ENCODE peak calls at places on chromosomes 4 and X, in seven cellular contexts. One of them, this sample, is unnamed.

GRCh38 chr4:54929459-54929858 is 195.9 kb downstream of the KDR start:
- DNase-seq in EH: no peak
- DNase-seq in CD8-positive, alpha-beta memory T cell: no peak
- DNase-seq in IMR-90: no peak
- DNase-seq in SJSA1: no peak
- DNase-seq in AG04450: no peak
- DNase-seq in lower lobe of right lung: no peak
- DNase-seq in this sample: no peak

GRCh38 chr4:40152642-40153041 is 44.2 kb upstream of the RHOH start:
- DNase-seq in lower lobe of right lung: no peak
- DNase-seq in EH: no peak
- DNase-seq in SJSA1: no peak
- DNase-seq in IMR-90: no peak
- DNase-seq in AG04450: no peak
- DNase-seq in CD8-positive, alpha-beta memory T cell: peak
- DNase-seq in this sample: no peak

GRCh38 chr4:26490111-26490979 is at the start of gene CCKAR:
- DNase-seq in AG04450: no peak
- DNase-seq in SJSA1: no peak
- DNase-seq in CD8-positive, alpha-beta memory T cell: no peak
- DNase-seq in EH: peak
- DNase-seq in IMR-90: no peak
- DNase-seq in lower lobe of right lung: no peak
- DNase-seq in this sample: no peak

GRCh38 chr4:7661846-7662506 is 227.2 kb upstream of the PSAPL1 start:
- DNase-seq in AG04450: no peak
- DNase-seq in EH: no peak
- DNase-seq in lower lobe of right lung: no peak
- DNase-seq in CD8-positive, alpha-beta memory T cell: no peak
- DNase-seq in IMR-90: no peak
- DNase-seq in SJSA1: no peak
- DNase-seq in this sample: no peak

GRCh38 chr4:7960017-7960789 is 20.5 kb upstream of the AFAP1 start:
- DNase-seq in lower lobe of right lung: no peak
- DNase-seq in AG04450: no peak
- DNase-seq in IMR-90: no peak
- DNase-seq in EH: no peak
- DNase-seq in CD8-positive, alpha-beta memory T cell: no peak
- DNase-seq in SJSA1: no peak
- DNase-seq in this sample: no peak

GRCh38 chr4:168388890-168389289 is 70.3 kb upstream of the DDX60 start:
- DNase-seq in lower lobe of right lung: no peak
- DNase-seq in EH: peak
- DNase-seq in CD8-positive, alpha-beta memory T cell: no peak
- DNase-seq in SJSA1: peak
- DNase-seq in IMR-90: peak
- DNase-seq in AG04450: no peak
- DNase-seq in this sample: no peak

GRCh38 chr4:7059673-7060072 is 8.2 kb downstream of the GRPEL1 start:
- DNase-seq in CD8-positive, alpha-beta memory T cell: no peak
- DNase-seq in lower lobe of right lung: no peak
- DNase-seq in EH: no peak
- DNase-seq in AG04450: no peak
- DNase-seq in SJSA1: no peak
- DNase-seq in IMR-90: no peak
- DNase-seq in this sample: no peak

GRCh38 chr4:106690487-106690886 is 321.9 kb upstream of the GIMD1 start:
- DNase-seq in AG04450: no peak
- DNase-seq in CD8-positive, alpha-beta memory T cell: no peak
- DNase-seq in lower lobe of right lung: no peak
- DNase-seq in IMR-90: peak
- DNase-seq in EH: peak
- DNase-seq in SJSA1: no peak
- DNase-seq in this sample: no peak

GRCh38 chr4:81635747-81636146 is 164.0 kb upstream of the RASGEF1B start:
- DNase-seq in CD8-positive, alpha-beta memory T cell: no peak
- DNase-seq in IMR-90: no peak
- DNase-seq in EH: no peak
- DNase-seq in AG04450: no peak
- DNase-seq in lower lobe of right lung: peak
- DNase-seq in SJSA1: no peak
- DNase-seq in this sample: no peak

GRCh38 chr4:139123910-139124309 is 53.1 kb downstream of the ELF2 start:
- DNase-seq in IMR-90: no peak
- DNase-seq in SJSA1: no peak
- DNase-seq in CD8-positive, alpha-beta memory T cell: no peak
- DNase-seq in EH: no peak
- DNase-seq in AG04450: no peak
- DNase-seq in lower lobe of right lung: no peak
- DNase-seq in this sample: no peak

GRCh38 chr4:175435437-175435836 is 376.6 kb downstream of the GPM6A start:
- DNase-seq in SJSA1: no peak
- DNase-seq in CD8-positive, alpha-beta memory T cell: no peak
- DNase-seq in lower lobe of right lung: no peak
- DNase-seq in IMR-90: peak
- DNase-seq in EH: no peak
- DNase-seq in AG04450: no peak
- DNase-seq in this sample: no peak

GRCh38 chrX:74534569-74535038 is 79.8 kb downstream of the RLIM start:
- DNase-seq in SJSA1: peak
- DNase-seq in lower lobe of right lung: no peak
- DNase-seq in EH: peak
- DNase-seq in IMR-90: peak
- DNase-seq in CD8-positive, alpha-beta memory T cell: no peak
- DNase-seq in AG04450: no peak
- DNase-seq in this sample: no peak

GRCh38 chr4:1421650-1422049 is 15.4 kb upstream of the NKX1-1 start:
- DNase-seq in EH: no peak
- DNase-seq in lower lobe of right lung: no peak
- DNase-seq in SJSA1: no peak
- DNase-seq in AG04450: no peak
- DNase-seq in IMR-90: no peak
- DNase-seq in CD8-positive, alpha-beta memory T cell: no peak
- DNase-seq in this sample: no peak

GRCh38 chr4:24322986-24323385 is 261.4 kb downstream of the DHX15 start:
- DNase-seq in lower lobe of right lung: no peak
- DNase-seq in EH: no peak
- DNase-seq in CD8-positive, alpha-beta memory T cell: no peak
- DNase-seq in SJSA1: no peak
- DNase-seq in AG04450: no peak
- DNase-seq in IMR-90: no peak
- DNase-seq in this sample: no peak

GRCh38 chrX:153703036-153703370 is 15.3 kb downstream of the SLC6A8 start:
- DNase-seq in AG04450: peak
- DNase-seq in CD8-positive, alpha-beta memory T cell: no peak
- DNase-seq in EH: no peak
- DNase-seq in IMR-90: peak
- DNase-seq in SJSA1: no peak
- DNase-seq in lower lobe of right lung: peak
- DNase-seq in this sample: no peak

GRCh38 chrX:106726485-106727437 is at the start of gene RNF128:
- DNase-seq in SJSA1: no peak
- DNase-seq in lower lobe of right lung: peak
- DNase-seq in CD8-positive, alpha-beta memory T cell: no peak
- DNase-seq in EH: peak
- DNase-seq in IMR-90: peak
- DNase-seq in AG04450: no peak
- DNase-seq in this sample: no peak

GRCh38 chr4:28167411-28167810 is 1306.8 kb downstream of the STIM2 start:
- DNase-seq in AG04450: no peak
- DNase-seq in IMR-90: no peak
- DNase-seq in EH: no peak
- DNase-seq in lower lobe of right lung: no peak
- DNase-seq in SJSA1: no peak
- DNase-seq in CD8-positive, alpha-beta memory T cell: no peak
- DNase-seq in this sample: no peak

GRCh38 chrX:135697614-135698013 is 15.8 kb upstream of the CT45A1 start:
- DNase-seq in AG04450: no peak
- DNase-seq in IMR-90: no peak
- DNase-seq in EH: no peak
- DNase-seq in SJSA1: no peak
- DNase-seq in lower lobe of right lung: no peak
- DNase-seq in CD8-positive, alpha-beta memory T cell: no peak
- DNase-seq in this sample: no peak

GRCh38 chr4:66539745-66540144 is 869.5 kb upstream of the EPHA5 start:
- DNase-seq in AG04450: no peak
- DNase-seq in IMR-90: no peak
- DNase-seq in SJSA1: peak
- DNase-seq in CD8-positive, alpha-beta memory T cell: no peak
- DNase-seq in lower lobe of right lung: no peak
- DNase-seq in EH: no peak
- DNase-seq in this sample: no peak

GRCh38 chrX:100609591-100609990 is 24.9 kb downstream of the TNMD start:
- DNase-seq in SJSA1: no peak
- DNase-seq in EH: no peak
- DNase-seq in IMR-90: no peak
- DNase-seq in AG04450: no peak
- DNase-seq in CD8-positive, alpha-beta memory T cell: no peak
- DNase-seq in lower lobe of right lung: no peak
- DNase-seq in this sample: no peak

GRCh38 chrX:39002466-39002865 is 201.2 kb downstream of the MID1IP1 start:
- DNase-seq in AG04450: no peak
- DNase-seq in lower lobe of right lung: no peak
- DNase-seq in SJSA1: no peak
- DNase-seq in CD8-positive, alpha-beta memory T cell: no peak
- DNase-seq in IMR-90: no peak
- DNase-seq in EH: peak
- DNase-seq in this sample: no peak

GRCh38 chr4:161525121-161525520 is 638.7 kb downstream of the FSTL5 start:
- DNase-seq in IMR-90: no peak
- DNase-seq in AG04450: no peak
- DNase-seq in lower lobe of right lung: no peak
- DNase-seq in CD8-positive, alpha-beta memory T cell: no peak
- DNase-seq in EH: no peak
- DNase-seq in SJSA1: no peak
- DNase-seq in this sample: no peak

GRCh38 chrX:117092641-117093040 is 629.9 kb upstream of the CT83 start:
- DNase-seq in EH: no peak
- DNase-seq in IMR-90: no peak
- DNase-seq in AG04450: no peak
- DNase-seq in SJSA1: no peak
- DNase-seq in CD8-positive, alpha-beta memory T cell: no peak
- DNase-seq in lower lobe of right lung: no peak
- DNase-seq in this sample: no peak

GRCh38 chr4:101136373-101137370 is 210.7 kb downstream of the PPP3CA start:
- DNase-seq in SJSA1: no peak
- DNase-seq in IMR-90: no peak
- DNase-seq in EH: no peak
- DNase-seq in AG04450: no peak
- DNase-seq in lower lobe of right lung: no peak
- DNase-seq in CD8-positive, alpha-beta memory T cell: no peak
- DNase-seq in this sample: no peak

GRCh38 chr4:14679906-14680305 is 322.4 kb upstream of the CPEB2 start:
- DNase-seq in SJSA1: no peak
- DNase-seq in lower lobe of right lung: no peak
- DNase-seq in EH: no peak
- DNase-seq in AG04450: no peak
- DNase-seq in IMR-90: no peak
- DNase-seq in CD8-positive, alpha-beta memory T cell: no peak
- DNase-seq in this sample: no peak

GRCh38 chr4:112266823-112267222 is 18.9 kb downstream of the TIFA start:
- DNase-seq in lower lobe of right lung: no peak
- DNase-seq in EH: peak
- DNase-seq in AG04450: no peak
- DNase-seq in IMR-90: peak
- DNase-seq in CD8-positive, alpha-beta memory T cell: no peak
- DNase-seq in SJSA1: no peak
- DNase-seq in this sample: no peak

GRCh38 chr4:182354106-182354505 is 110.9 kb downstream of the TENM3 start:
- DNase-seq in SJSA1: no peak
- DNase-seq in EH: no peak
- DNase-seq in AG04450: no peak
- DNase-seq in IMR-90: no peak
- DNase-seq in lower lobe of right lung: no peak
- DNase-seq in CD8-positive, alpha-beta memory T cell: no peak
- DNase-seq in this sample: no peak

GRCh38 chrX:129522184-129523059 is 868 bp downstream of the SMARCA1 start:
- DNase-seq in CD8-positive, alpha-beta memory T cell: no peak
- DNase-seq in IMR-90: peak
- DNase-seq in AG04450: no peak
- DNase-seq in SJSA1: peak
- DNase-seq in EH: peak
- DNase-seq in lower lobe of right lung: peak
- DNase-seq in this sample: peak

GRCh38 chrX:292900-293897 is 12.0 kb downstream of the PLCXD1 start:
- DNase-seq in CD8-positive, alpha-beta memory T cell: no peak
- DNase-seq in lower lobe of right lung: peak
- DNase-seq in IMR-90: no peak
- DNase-seq in AG04450: no peak
- DNase-seq in SJSA1: no peak
- DNase-seq in EH: no peak
- DNase-seq in this sample: no peak

GRCh38 chr4:153115322-153116100 is 88.7 kb upstream of the TRIM2 start:
- DNase-seq in EH: peak
- DNase-seq in lower lobe of right lung: no peak
- DNase-seq in IMR-90: peak
- DNase-seq in AG04450: no peak
- DNase-seq in SJSA1: peak
- DNase-seq in CD8-positive, alpha-beta memory T cell: peak
- DNase-seq in this sample: no peak

GRCh38 chrX:104803219-104803618 is 237.2 kb downstream of the IL1RAPL2 start:
- DNase-seq in CD8-positive, alpha-beta memory T cell: no peak
- DNase-seq in IMR-90: no peak
- DNase-seq in lower lobe of right lung: no peak
- DNase-seq in SJSA1: no peak
- DNase-seq in EH: no peak
- DNase-seq in AG04450: no peak
- DNase-seq in this sample: no peak

GRCh38 chr4:29708473-29708872 is 1011.7 kb upstream of the PCDH7 start:
- DNase-seq in CD8-positive, alpha-beta memory T cell: no peak
- DNase-seq in AG04450: peak
- DNase-seq in SJSA1: no peak
- DNase-seq in lower lobe of right lung: no peak
- DNase-seq in IMR-90: peak
- DNase-seq in EH: peak
- DNase-seq in this sample: peak

GRCh38 chrX:13110427-13111324 is 66.3 kb upstream of the FAM9C start:
- DNase-seq in lower lobe of right lung: no peak
- DNase-seq in AG04450: no peak
- DNase-seq in CD8-positive, alpha-beta memory T cell: no peak
- DNase-seq in SJSA1: peak
- DNase-seq in EH: peak
- DNase-seq in IMR-90: peak
- DNase-seq in this sample: peak

GRCh38 chr4:140130677-140131076 is 23.3 kb downstream of the MAML3 start:
- DNase-seq in IMR-90: peak
- DNase-seq in SJSA1: no peak
- DNase-seq in EH: peak
- DNase-seq in CD8-positive, alpha-beta memory T cell: no peak
- DNase-seq in lower lobe of right lung: no peak
- DNase-seq in AG04450: no peak
- DNase-seq in this sample: no peak

GRCh38 chrX:130878350-130879341 is 24.4 kb downstream of the ENOX2 start:
- DNase-seq in IMR-90: peak
- DNase-seq in lower lobe of right lung: peak
- DNase-seq in AG04450: peak
- DNase-seq in CD8-positive, alpha-beta memory T cell: no peak
- DNase-seq in SJSA1: peak
- DNase-seq in EH: peak
- DNase-seq in this sample: peak